ENCODE peak calls at places on chromosomes 3 and 15, in nine cellular contexts. One of them, this sample, is unnamed.

GRCh38 chr3:194472290-194472920 is 14.4 kb downstream of the ATP13A3 start:
- DNase-seq in H9: no peak
- DNase-seq in astrocyte: peak
- DNase-seq in MM.1S: peak
- DNase-seq in mammary epithelial cell: peak
- DNase-seq in HCT116: peak
- DNase-seq in neuronal stem cell: peak
- DNase-seq in neural progenitor cell: peak
- DNase-seq in IMR-90: peak
- DNase-seq in this sample: peak

GRCh38 chr3:139780603-139781002 is 102.8 kb upstream of the NMNAT3 start:
- DNase-seq in H9: no peak
- DNase-seq in astrocyte: peak
- DNase-seq in MM.1S: no peak
- DNase-seq in mammary epithelial cell: no peak
- DNase-seq in HCT116: no peak
- DNase-seq in neuronal stem cell: no peak
- DNase-seq in neural progenitor cell: no peak
- DNase-seq in IMR-90: no peak
- DNase-seq in this sample: no peak

GRCh38 chr3:179720196-179720595 is 67.4 kb downstream of the USP13 start:
- DNase-seq in H9: no peak
- DNase-seq in astrocyte: no peak
- DNase-seq in MM.1S: no peak
- DNase-seq in mammary epithelial cell: no peak
- DNase-seq in HCT116: no peak
- DNase-seq in neuronal stem cell: no peak
- DNase-seq in neural progenitor cell: no peak
- DNase-seq in IMR-90: no peak
- DNase-seq in this sample: no peak

GRCh38 chr15:69926721-69927120 is 171.0 kb downstream of the TLE3 start:
- DNase-seq in H9: peak
- DNase-seq in astrocyte: no peak
- DNase-seq in MM.1S: no peak
- DNase-seq in mammary epithelial cell: no peak
- DNase-seq in HCT116: no peak
- DNase-seq in neuronal stem cell: no peak
- DNase-seq in neural progenitor cell: no peak
- DNase-seq in IMR-90: no peak
- DNase-seq in this sample: no peak

GRCh38 chr3:103388214-103388613 is 953.4 kb downstream of the ZPLD1 start:
- DNase-seq in H9: no peak
- DNase-seq in astrocyte: peak
- DNase-seq in MM.1S: no peak
- DNase-seq in mammary epithelial cell: no peak
- DNase-seq in HCT116: no peak
- DNase-seq in neuronal stem cell: no peak
- DNase-seq in neural progenitor cell: no peak
- DNase-seq in IMR-90: peak
- DNase-seq in this sample: no peak

GRCh38 chr15:98562361-98562791 is 86.0 kb upstream of the IGF1R start:
- DNase-seq in H9: no peak
- DNase-seq in astrocyte: no peak
- DNase-seq in MM.1S: no peak
- DNase-seq in mammary epithelial cell: peak
- DNase-seq in HCT116: no peak
- DNase-seq in neuronal stem cell: no peak
- DNase-seq in neural progenitor cell: no peak
- DNase-seq in IMR-90: no peak
- DNase-seq in this sample: no peak

GRCh38 chr3:39082652-39083313 is 24.6 kb downstream of the GORASP1 start:
- DNase-seq in H9: no peak
- DNase-seq in astrocyte: no peak
- DNase-seq in MM.1S: no peak
- DNase-seq in mammary epithelial cell: no peak
- DNase-seq in HCT116: no peak
- DNase-seq in neuronal stem cell: no peak
- DNase-seq in neural progenitor cell: no peak
- DNase-seq in IMR-90: no peak
- DNase-seq in this sample: no peak

GRCh38 chr15:33559207-33559890 is 248.6 kb downstream of the RYR3 start:
- DNase-seq in H9: peak
- DNase-seq in astrocyte: no peak
- DNase-seq in MM.1S: no peak
- DNase-seq in mammary epithelial cell: no peak
- DNase-seq in HCT116: no peak
- DNase-seq in neuronal stem cell: no peak
- DNase-seq in neural progenitor cell: no peak
- DNase-seq in IMR-90: no peak
- DNase-seq in this sample: peak

GRCh38 chr3:170359178-170359704 is 1.7 kb downstream of the SKIL start:
- DNase-seq in H9: no peak
- DNase-seq in astrocyte: no peak
- DNase-seq in MM.1S: no peak
- DNase-seq in mammary epithelial cell: no peak
- DNase-seq in HCT116: no peak
- DNase-seq in neuronal stem cell: no peak
- DNase-seq in neural progenitor cell: no peak
- DNase-seq in IMR-90: no peak
- DNase-seq in this sample: no peak

GRCh38 chr3:72679540-72680198 is 168.6 kb downstream of the SHQ1 start:
- DNase-seq in H9: no peak
- DNase-seq in astrocyte: peak
- DNase-seq in MM.1S: peak
- DNase-seq in mammary epithelial cell: peak
- DNase-seq in HCT116: no peak
- DNase-seq in neuronal stem cell: no peak
- DNase-seq in neural progenitor cell: no peak
- DNase-seq in IMR-90: no peak
- DNase-seq in this sample: no peak

GRCh38 chr3:62562596-62562995 is 189.2 kb upstream of the FEZF2 start:
- DNase-seq in H9: no peak
- DNase-seq in astrocyte: peak
- DNase-seq in MM.1S: no peak
- DNase-seq in mammary epithelial cell: no peak
- DNase-seq in HCT116: no peak
- DNase-seq in neuronal stem cell: no peak
- DNase-seq in neural progenitor cell: no peak
- DNase-seq in IMR-90: peak
- DNase-seq in this sample: no peak

GRCh38 chr3:53822331-53822741 is 23.9 kb downstream of the CHDH start:
- DNase-seq in H9: no peak
- DNase-seq in astrocyte: no peak
- DNase-seq in MM.1S: no peak
- DNase-seq in mammary epithelial cell: no peak
- DNase-seq in HCT116: no peak
- DNase-seq in neuronal stem cell: no peak
- DNase-seq in neural progenitor cell: no peak
- DNase-seq in IMR-90: no peak
- DNase-seq in this sample: no peak

GRCh38 chr3:180571831-180572578 is 30.0 kb upstream of the TTC14 start:
- DNase-seq in H9: no peak
- DNase-seq in astrocyte: no peak
- DNase-seq in MM.1S: peak
- DNase-seq in mammary epithelial cell: no peak
- DNase-seq in HCT116: no peak
- DNase-seq in neuronal stem cell: no peak
- DNase-seq in neural progenitor cell: no peak
- DNase-seq in IMR-90: no peak
- DNase-seq in this sample: no peak

GRCh38 chr15:79970921-79971434 is at the start of gene BCL2A1:
- DNase-seq in H9: no peak
- DNase-seq in astrocyte: peak
- DNase-seq in MM.1S: no peak
- DNase-seq in mammary epithelial cell: peak
- DNase-seq in HCT116: no peak
- DNase-seq in neuronal stem cell: no peak
- DNase-seq in neural progenitor cell: no peak
- DNase-seq in IMR-90: peak
- DNase-seq in this sample: no peak

GRCh38 chr3:187274977-187275338 is 16.6 kb downstream of the MASP1 start:
- DNase-seq in H9: peak
- DNase-seq in astrocyte: no peak
- DNase-seq in MM.1S: no peak
- DNase-seq in mammary epithelial cell: peak
- DNase-seq in HCT116: no peak
- DNase-seq in neuronal stem cell: peak
- DNase-seq in neural progenitor cell: peak
- DNase-seq in IMR-90: no peak
- DNase-seq in this sample: peak

GRCh38 chr15:31024979-31025378 is 33.6 kb upstream of the MTMR10 start:
- DNase-seq in H9: no peak
- DNase-seq in astrocyte: peak
- DNase-seq in MM.1S: no peak
- DNase-seq in mammary epithelial cell: no peak
- DNase-seq in HCT116: no peak
- DNase-seq in neuronal stem cell: no peak
- DNase-seq in neural progenitor cell: no peak
- DNase-seq in IMR-90: peak
- DNase-seq in this sample: no peak

GRCh38 chr15:52102468-52102867 is 10.1 kb downstream of the BCL2L10 start:
- DNase-seq in H9: no peak
- DNase-seq in astrocyte: peak
- DNase-seq in MM.1S: no peak
- DNase-seq in mammary epithelial cell: no peak
- DNase-seq in HCT116: no peak
- DNase-seq in neuronal stem cell: no peak
- DNase-seq in neural progenitor cell: no peak
- DNase-seq in IMR-90: peak
- DNase-seq in this sample: no peak
- H2AFZ ChIP-seq in H9: no peak
- H2AFZ ChIP-seq in astrocyte: no peak
- H2AFZ ChIP-seq in MM.1S: no peak
- H2AFZ ChIP-seq in mammary epithelial cell: no peak
- H2AFZ ChIP-seq in HCT116: no peak
- H2AFZ ChIP-seq in neuronal stem cell: no peak
- H2AFZ ChIP-seq in neural progenitor cell: no peak
- H2AFZ ChIP-seq in IMR-90: no peak
- H2AFZ ChIP-seq in this sample: peak

DNA sequence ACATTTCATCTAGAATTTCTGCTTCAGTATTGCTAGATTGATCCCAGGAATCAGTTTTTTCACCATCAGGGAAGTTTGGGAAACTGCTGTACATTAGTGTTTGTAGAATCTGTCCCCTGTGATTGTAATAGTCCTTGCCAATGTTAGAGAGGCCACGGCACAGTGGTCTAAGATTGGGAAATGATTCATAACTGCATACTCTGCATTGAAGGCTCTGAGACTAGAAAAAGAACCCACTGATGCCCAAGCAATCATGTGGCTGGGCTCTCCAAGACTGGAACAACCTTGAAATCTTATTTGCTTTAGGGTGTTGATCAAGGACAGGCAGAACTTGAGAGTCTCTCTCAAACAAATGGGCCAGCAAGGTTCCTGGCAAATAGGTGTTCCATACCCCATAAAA is 245.6 kb upstream of the LRTM1 start:
- DNase-seq in H9: no peak
- DNase-seq in astrocyte: no peak
- DNase-seq in MM.1S: no peak
- DNase-seq in mammary epithelial cell: no peak
- DNase-seq in HCT116: no peak
- DNase-seq in neuronal stem cell: no peak
- DNase-seq in neural progenitor cell: no peak
- DNase-seq in IMR-90: no peak
- DNase-seq in this sample: no peak
- H2AFZ ChIP-seq in H9: no peak
- H2AFZ ChIP-seq in astrocyte: no peak
- H2AFZ ChIP-seq in MM.1S: no peak
- H2AFZ ChIP-seq in mammary epithelial cell: no peak
- H2AFZ ChIP-seq in HCT116: no peak
- H2AFZ ChIP-seq in neuronal stem cell: no peak
- H2AFZ ChIP-seq in neural progenitor cell: no peak
- H2AFZ ChIP-seq in IMR-90: no peak
- H2AFZ ChIP-seq in this sample: no peak

DNA sequence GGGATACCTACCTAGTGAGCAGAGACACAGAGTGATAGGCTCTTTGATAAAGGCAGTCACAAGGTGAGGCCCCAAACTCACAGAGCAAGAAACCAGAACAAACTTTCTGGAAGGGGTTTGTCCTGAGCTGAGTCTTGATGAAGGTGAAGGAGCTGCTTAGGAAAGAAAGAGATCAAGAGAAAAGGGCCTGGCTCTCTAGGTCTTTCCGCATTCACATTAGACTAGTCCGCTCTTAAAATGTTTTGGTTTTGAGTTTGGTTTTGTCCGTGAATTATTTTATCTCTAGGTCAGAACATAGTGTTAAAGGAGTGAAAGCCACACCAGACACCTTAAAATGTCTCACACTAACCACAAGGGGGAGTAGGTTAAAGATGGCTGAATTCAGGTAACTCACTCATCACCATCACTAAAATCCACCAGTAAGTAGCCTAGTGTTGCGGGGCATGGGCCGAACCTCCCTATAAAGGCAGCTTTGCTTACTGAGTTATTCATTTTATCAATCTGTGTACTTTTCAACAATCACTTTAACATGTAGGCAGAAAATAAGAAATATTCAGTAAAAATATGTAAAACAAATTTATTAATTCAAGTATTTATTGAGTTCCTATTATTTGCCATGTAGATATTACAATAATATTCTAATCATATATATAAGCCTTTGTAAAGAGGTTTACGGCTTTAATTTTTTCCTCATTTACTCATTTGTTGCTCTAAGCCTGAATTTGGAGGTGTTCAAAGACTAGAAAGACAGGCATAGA is 121.5 kb upstream of the TSC22D2 start:
- DNase-seq in H9: no peak
- DNase-seq in astrocyte: peak
- DNase-seq in MM.1S: peak
- DNase-seq in mammary epithelial cell: peak
- DNase-seq in HCT116: peak
- DNase-seq in neuronal stem cell: no peak
- DNase-seq in neural progenitor cell: peak
- DNase-seq in IMR-90: peak
- DNase-seq in this sample: peak
- H2AFZ ChIP-seq in H9: peak
- H2AFZ ChIP-seq in astrocyte: no peak
- H2AFZ ChIP-seq in MM.1S: no peak
- H2AFZ ChIP-seq in mammary epithelial cell: peak
- H2AFZ ChIP-seq in HCT116: peak
- H2AFZ ChIP-seq in neuronal stem cell: peak
- H2AFZ ChIP-seq in neural progenitor cell: peak
- H2AFZ ChIP-seq in IMR-90: no peak
- H2AFZ ChIP-seq in this sample: peak

DNA sequence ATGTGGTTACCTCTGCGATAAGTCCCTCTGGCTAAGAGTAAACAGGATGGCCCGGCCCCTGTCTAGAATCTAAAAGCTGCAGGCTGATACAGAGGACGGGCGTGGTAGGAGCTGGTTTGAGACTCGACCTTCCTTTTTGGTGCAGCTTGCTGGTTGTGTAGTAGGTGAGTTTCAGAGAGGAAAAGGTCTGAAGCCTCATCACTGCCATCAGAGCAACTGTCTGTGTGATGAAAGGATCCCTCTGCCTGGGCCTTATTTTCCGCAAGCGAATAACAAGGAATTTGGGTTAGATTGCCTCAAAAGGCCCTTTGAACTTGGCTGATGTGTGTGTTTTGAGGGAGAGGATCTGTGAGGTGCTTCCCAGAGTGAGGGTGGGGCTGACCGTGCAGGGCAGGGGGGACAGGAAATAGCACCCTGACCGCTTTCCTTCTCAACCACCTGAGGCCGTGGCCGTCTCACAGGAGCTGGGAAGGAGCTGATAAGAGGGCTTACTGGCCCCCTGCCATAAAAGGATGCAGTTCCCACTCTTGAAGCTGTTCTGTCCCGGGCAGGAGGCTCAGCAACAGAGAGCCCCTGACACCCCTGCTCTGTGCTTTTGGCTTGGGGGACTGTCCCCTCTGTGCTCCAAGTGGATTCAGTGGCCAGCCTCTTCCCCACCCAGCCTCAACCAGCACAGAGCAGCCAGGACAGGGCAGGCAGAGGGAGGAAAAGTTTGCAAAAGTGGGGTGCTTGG is 45.6 kb upstream of the TFRC start:
- DNase-seq in H9: no peak
- DNase-seq in astrocyte: no peak
- DNase-seq in MM.1S: peak
- DNase-seq in mammary epithelial cell: no peak
- DNase-seq in HCT116: no peak
- DNase-seq in neuronal stem cell: no peak
- DNase-seq in neural progenitor cell: no peak
- DNase-seq in IMR-90: no peak
- DNase-seq in this sample: no peak
- H2AFZ ChIP-seq in H9: no peak
- H2AFZ ChIP-seq in astrocyte: no peak
- H2AFZ ChIP-seq in MM.1S: peak
- H2AFZ ChIP-seq in mammary epithelial cell: peak
- H2AFZ ChIP-seq in HCT116: no peak
- H2AFZ ChIP-seq in neuronal stem cell: no peak
- H2AFZ ChIP-seq in neural progenitor cell: no peak
- H2AFZ ChIP-seq in IMR-90: no peak
- H2AFZ ChIP-seq in this sample: peak